ENCODE peak calls at places on chromosomes 16 and 17, in eight cellular contexts. Q is anterior cingulate cortex; P is stomach; M is omental fat pad; A is effector memory CD8-positive, alpha-beta T cell; V is head of caudate nucleus; H is neural crest cell; K is NCI-H345. Y is an unnamed sample.

GRCh38 chr17:9389116-9389515 is 186.5 kb downstream of the STX8 start:
- DNase-seq in Q (no peak), P (no peak), M (no peak), A (no peak), V (no peak), H (no peak), K (no peak), Y (no peak)

GRCh38 chr17:40331743-40332641 is 23.0 kb downstream of the RARA start:
- DNase-seq in Q (peak), P (peak), M (no peak), A (no peak), V (peak), H (no peak), K (no peak), Y (no peak)

GRCh38 chr17:43434902-43435319 is 36.1 kb downstream of the ARL4D start:
- DNase-seq in Q (no peak), P (no peak), M (no peak), A (no peak), V (no peak), H (no peak), K (no peak), Y (no peak)

GRCh38 chr16:23014592-23014991 is 134.7 kb downstream of the USP31 start:
- DNase-seq in Q (no peak), P (no peak), M (no peak), A (no peak), V (no peak), H (no peak), K (no peak), Y (no peak)

GRCh38 chr17:28885951-28886350 is 11.6 kb downstream of the FLOT2 start:
- DNase-seq in Q (no peak), P (no peak), M (no peak), A (no peak), V (no peak), H (no peak), K (no peak), Y (no peak)

GRCh38 chr17:59380474-59380873 is 49.0 kb downstream of the YPEL2 start:
- DNase-seq in Q (no peak), P (no peak), M (no peak), A (no peak), V (no peak), H (no peak), K (no peak), Y (no peak)

GRCh38 chr17:71085238-71086033 is 916.1 kb downstream of the KCNJ2 start:
- DNase-seq in Q (no peak), P (peak), M (no peak), A (no peak), V (no peak), H (peak), K (peak), Y (no peak)

GRCh38 chr17:57519199-57519598 is 225.9 kb downstream of the CCDC182 start:
- DNase-seq in Q (no peak), P (no peak), M (no peak), A (no peak), V (no peak), H (no peak), K (peak), Y (no peak)

GRCh38 chr16:84811529-84811928 is 8.3 kb upstream of the CRISPLD2 start:
- DNase-seq in Q (no peak), P (no peak), M (no peak), A (no peak), V (no peak), H (no peak), K (no peak), Y (no peak)

GRCh38 chr16:4801051-4801961 is 1.1 kb downstream of the ROGDI start:
- DNase-seq in Q (no peak), P (no peak), M (no peak), A (no peak), V (no peak), H (peak), K (no peak), Y (no peak)

GRCh38 chr16:27284865-27285675 is 16.5 kb upstream of the NSMCE1 start:
- DNase-seq in Q (no peak), P (no peak), M (no peak), A (no peak), V (no peak), H (no peak), K (no peak), Y (no peak)

GRCh38 chr16:20349615-20350014 is 2.9 kb downstream of the UMOD start:
- DNase-seq in Q (no peak), P (no peak), M (no peak), A (no peak), V (no peak), H (no peak), K (no peak), Y (no peak)

GRCh38 chr17:67891481-67892119 is 66.3 kb downstream of the BPTF start:
- DNase-seq in Q (peak), P (no peak), M (no peak), A (no peak), V (peak), H (no peak), K (no peak), Y (peak)

Y was measured in G401.